ENCODE peak calls at places on chromosomes 4 and X, in six cellular contexts. B, R, A, F, N and E are unnamed samples.

GRCh38 chr4:168421671-168422070 is 58.6 kb downstream of the DDX60L start:
- DNase-seq in B (peak; percentile 82), R (no peak), A (no peak), F (no peak), N (no peak), E (peak; percentile 34)

GRCh38 chr4:90184560-90184959 is 57.4 kb downstream of the CCSER1 start:
- DNase-seq in B (no peak), R (no peak), A (peak; percentile 54), F (no peak), N (no peak), E (no peak)

GRCh38 chr4:112947616-112948015 is 101.8 kb upstream of the ANK2 start:
- DNase-seq in B (no peak), R (no peak), A (no peak), F (no peak), N (no peak), E (no peak)

GRCh38 chr4:185644408-185644807 is 109.1 kb upstream of the PDLIM3 start:
- DNase-seq in B (no peak), R (no peak), A (no peak), F (no peak), N (no peak), E (no peak)

GRCh38 chr4:185265942-185266341 is 56.5 kb downstream of the SNX25 start:
- DNase-seq in B (peak; percentile 21), R (peak; percentile 22), A (no peak), F (no peak), N (no peak), E (peak; percentile 85)

GRCh38 chrX:18683027-18683426 is 11.1 kb upstream of the RS1 start:
- DNase-seq in B (no peak), R (no peak), A (no peak), F (no peak), N (no peak), E (no peak)

GRCh38 chrX:13126785-13127184 is 82.4 kb upstream of the FAM9C start:
- DNase-seq in B (no peak), R (no peak), A (no peak), F (no peak), N (no peak), E (no peak)

GRCh38 chr4:56843421-56843899 is 22.0 kb upstream of the SPINK2 start:
- DNase-seq in B (peak; percentile 43), R (no peak), A (no peak), F (no peak), N (no peak), E (no peak)

GRCh38 chrX:68999351-68999750 is 165.9 kb downstream of the PJA1 start:
- DNase-seq in B (peak; percentile 92), R (no peak), A (no peak), F (no peak), N (no peak), E (no peak)

GRCh38 chr4:2797545-2798305 is 4.8 kb downstream of the SH3BP2 start:
- DNase-seq in B (no peak), R (no peak), A (no peak), F (no peak), N (no peak), E (no peak)

GRCh38 chr4:144565558-144566195 is 80.3 kb upstream of the HHIP start:
- DNase-seq in B (no peak), R (no peak), A (no peak), F (no peak), N (no peak), E (peak; percentile 74)

GRCh38 chr4:138560448-138560847 is 318.3 kb upstream of the SLC7A11 start:
- DNase-seq in B (no peak), R (no peak), A (no peak), F (no peak), N (no peak), E (no peak)

GRCh38 chrX:46788902-46789301 is 30.0 kb upstream of the SLC9A7 start:
- DNase-seq in B (no peak), R (no peak), A (no peak), F (no peak), N (peak; percentile 66), E (peak; percentile 70)

GRCh38 chr4:113899260-113900177 is 79.9 kb downstream of the ARSJ start:
- DNase-seq in B (no peak), R (no peak), A (no peak), F (no peak), N (no peak), E (no peak)

GRCh38 chrX:73214366-73215094 is at the start of gene NAP1L2:
- DNase-seq in B (peak; percentile 73), R (peak; percentile 0), A (peak; percentile 25), F (peak; percentile 13), N (no peak), E (peak; percentile 1)

GRCh38 chr4:184344899-184345572 is 127.4 kb upstream of the ENPP6 start:
- DNase-seq in B (no peak), R (no peak), A (no peak), F (no peak), N (no peak), E (no peak)

GRCh38 chrX:48835524-48836329 is at the start of gene PCSK1N:
- DNase-seq in B (no peak), R (no peak), A (no peak), F (peak; percentile 7), N (no peak), E (no peak)

GRCh38 chrX:56281789-56282188 is 49.6 kb downstream of the KLF8 start:
- DNase-seq in B (peak; percentile 15), R (no peak), A (no peak), F (peak; percentile 2), N (peak; percentile 0), E (peak; percentile 5)

GRCh38 chr4:38664704-38665401 is 854 bp downstream of the KLF3 start:
- DNase-seq in B (no peak), R (peak; percentile 27), A (no peak), F (no peak), N (no peak), E (peak; percentile 64)

GRCh38 chr4:48798117-48798516 is 18.0 kb upstream of the FRYL start:
- DNase-seq in B (no peak), R (no peak), A (no peak), F (no peak), N (no peak), E (no peak)

GRCh38 chr4:24753519-24753918 is 41.9 kb upstream of the SOD3 start:
- DNase-seq in B (peak; percentile 100), R (no peak), A (no peak), F (no peak), N (no peak), E (peak; percentile 82)

GRCh38 chrX:19563327-19563726 is 48.0 kb upstream of the MAP3K15 start:
- DNase-seq in B (no peak), R (no peak), A (no peak), F (no peak), N (no peak), E (no peak)

GRCh38 chr4:48738856-48739255 is 41.2 kb downstream of the FRYL start:
- DNase-seq in B (no peak), R (no peak), A (no peak), F (no peak), N (no peak), E (no peak)

GRCh38 chr4:2934077-2934812 is 29.0 kb downstream of the NOP14 start:
- DNase-seq in B (no peak), R (no peak), A (no peak), F (no peak), N (peak; percentile 25), E (peak; percentile 56)

GRCh38 chrX:15146515-15146914 is 123.4 kb downstream of the ASB9 start:
- DNase-seq in B (no peak), R (no peak), A (no peak), F (no peak), N (no peak), E (peak; percentile 24)

GRCh38 chrX:42491145-42491907 is 286.6 kb downstream of the PPP1R2C start:
- DNase-seq in B (no peak), R (no peak), A (no peak), F (no peak), N (no peak), E (no peak)

GRCh38 chr4:138039010-138039409 is 203.1 kb downstream of the SLC7A11 start:
- DNase-seq in B (peak; percentile 65), R (no peak), A (no peak), F (no peak), N (no peak), E (peak; percentile 78)

GRCh38 chr4:152220201-152220666 is 315.7 kb downstream of the FBXW7 start:
- DNase-seq in B (peak; percentile 66), R (no peak), A (no peak), F (peak; percentile 16), N (peak; percentile 31), E (peak; percentile 79)

GRCh38 chrX:153736871-153737441 is 12.3 kb downstream of the ABCD1 start:
- DNase-seq in B (no peak), R (no peak), A (no peak), F (no peak), N (no peak), E (no peak)